ENCODE peak calls at places on chromosomes 2 and 18, in eight cellular contexts. S is adipocyte; V is naive B cell; M is left lobe of liver; N is iris pigment epithelial cell; Q is activated CD4-positive, CD25-positive, alpha-beta regulatory T cell; Z is fibroblast of gingiva; D is AG08395. T is an unnamed sample.

GRCh38 chr18:63078471-63078870 is 241.1 kb downstream of the BCL2 start:
- DNase-seq in M (no peak), Z (no peak), D (no peak), V (no peak), N (no peak), Q (no peak), S (no peak), T (no peak)

GRCh38 chr2:130374587-130375290 is 18.9 kb downstream of the PTPN18 start:
- DNase-seq in Q (no peak), D (peak; percentile 20), Z (no peak), V (no peak), N (peak; percentile 65), M (peak; percentile 24), S (peak; percentile 25), T (no peak)

GRCh38 chr2:174760845-174761473 is 3.3 kb downstream of the CHRNA1 start:
- DNase-seq in D (no peak), N (no peak), Q (no peak), S (no peak), Z (no peak), V (no peak), M (no peak), T (no peak)

GRCh38 chr18:44938396-44939036 is 257.8 kb downstream of the SETBP1 start:
- DNase-seq in D (no peak), S (no peak), N (no peak), Q (no peak), V (no peak), M (no peak), Z (no peak), T (no peak)

GRCh38 chr2:8522682-8523081 is 159.2 kb upstream of the ID2 start:
- DNase-seq in Q (no peak), M (no peak), S (no peak), V (no peak), D (no peak), N (no peak), Z (no peak), T (no peak)

GRCh38 chr2:138010890-138011289 is 46.6 kb downstream of the HNMT start:
- DNase-seq in M (no peak), D (no peak), S (no peak), Q (no peak), N (no peak), Z (no peak), V (no peak), T (no peak)

GRCh38 chr2:144372484-144373195 is 147.3 kb downstream of the ZEB2 start:
- DNase-seq in S (peak; percentile 33), M (no peak), N (no peak), Q (no peak), Z (no peak), D (peak; percentile 23), V (no peak), T (no peak)

GRCh38 chr18:2853173-2853925 is 6.5 kb downstream of the EMILIN2 start:
- DNase-seq in V (no peak), D (no peak), Q (no peak), S (no peak), M (peak; percentile 22), N (no peak), Z (no peak), T (no peak)

GRCh38 chr2:109516445-109517117 is 97.2 kb downstream of the SEPTIN10 start:
- DNase-seq in D (no peak), S (no peak), Z (no peak), N (peak; percentile 51), Q (no peak), M (peak; percentile 74), V (no peak), T (peak; percentile 18)

GRCh38 chr18:31634331-31634713 is 42.6 kb downstream of the TTR start:
- DNase-seq in Q (no peak), M (no peak), N (no peak), D (no peak), S (no peak), V (no peak), Z (no peak), T (peak; percentile 64)

GRCh38 chr2:63663013-63663864 is 74.5 kb downstream of the MDH1 start:
- DNase-seq in M (no peak), N (peak; percentile 60), V (no peak), Q (no peak), Z (no peak), S (no peak), D (no peak), T (no peak)

GRCh38 chr2:120920438-120920814 is 184.8 kb downstream of the GLI2 start:
- DNase-seq in Z (peak; percentile 52), S (no peak), M (no peak), N (no peak), Q (no peak), V (no peak), D (peak; percentile 17), T (no peak)

GRCh38 chr18:42736074-42736473 is 379.4 kb downstream of the RIT2 start:
- DNase-seq in D (no peak), S (no peak), M (no peak), V (no peak), Z (no peak), N (no peak), Q (no peak), T (no peak)

GRCh38 chr18:9925369-9925768 is 11.6 kb downstream of the VAPA start:
- DNase-seq in Z (peak; percentile 9), S (no peak), M (no peak), V (no peak), N (peak; percentile 20), Q (no peak), D (no peak), T (no peak)

GRCh38 chr2:157747280-157747679 is 118.6 kb upstream of the ACVR1C start:
- DNase-seq in Z (peak; percentile 16), N (no peak), Q (no peak), D (no peak), S (no peak), M (no peak), V (no peak), T (no peak)

GRCh38 chr2:12412898-12413305 is 303.8 kb upstream of the TRIB2 start:
- DNase-seq in N (peak; percentile 79), V (no peak), D (no peak), Q (no peak), M (no peak), S (no peak), Z (no peak), T (no peak)

GRCh38 chr2:32882911-32883810 is 63.6 kb upstream of the LTBP1 start:
- DNase-seq in Q (no peak), Z (peak; percentile 30), D (peak; percentile 8), N (peak; percentile 49), M (no peak), S (no peak), V (no peak), T (no peak)

GRCh38 chr2:11701206-11701605 is 31.2 kb upstream of the NTSR2 start:
- DNase-seq in M (no peak), V (no peak), S (no peak), Q (no peak), N (no peak), Z (no peak), D (no peak), T (no peak)

GRCh38 chr2:64654063-64654811 is 524 bp upstream of the SERTAD2 start:
- DNase-seq in Q (peak; percentile 38), M (peak; percentile 79), D (peak; percentile 87), Z (peak; percentile 87), V (peak; percentile 80), N (peak; percentile 74), S (peak; percentile 89), T (peak; percentile 81)

GRCh38 chr2:111041398-111042202 is 79.1 kb upstream of the BCL2L11 start:
- DNase-seq in V (no peak), S (no peak), Z (no peak), Q (no peak), D (no peak), N (no peak), M (no peak), T (no peak)

GRCh38 chr18:79548986-79549637 is 130.5 kb upstream of the CTDP1 start:
- DNase-seq in V (no peak), Z (no peak), D (no peak), S (no peak), Q (no peak), M (no peak), N (no peak), T (no peak)

GRCh38 chr18:39647627-39648502 is 2082.3 kb upstream of the CELF4 start:
- DNase-seq in D (peak; percentile 43), V (no peak), Q (no peak), M (no peak), Z (peak; percentile 79), S (peak; percentile 72), N (peak; percentile 97), T (no peak)

GRCh38 chr18:8303151-8303770 is 306.0 kb upstream of the RAB12 start:
- DNase-seq in Z (no peak), M (no peak), Q (no peak), N (no peak), S (no peak), D (no peak), V (no peak), T (no peak)

GRCh38 chr18:46260879-46261143 is 156.6 kb downstream of the HAUS1 start:
- DNase-seq in S (no peak), M (no peak), Q (no peak), Z (no peak), N (no peak), V (no peak), D (no peak), T (no peak)

GRCh38 chr2:222410534-222410933 is 13.8 kb upstream of the SGPP2 start:
- DNase-seq in S (peak; percentile 31), Q (no peak), N (no peak), Z (no peak), D (no peak), M (no peak), V (no peak), T (no peak)

GRCh38 chr2:150971910-150972309 is 289.8 kb downstream of the RBM43 start:
- DNase-seq in D (no peak), N (no peak), S (no peak), Z (no peak), Q (no peak), M (no peak), V (no peak), T (no peak)

GRCh38 chr2:230575640-230576324 is 136.9 kb upstream of the CAB39 start:
- DNase-seq in V (no peak), S (no peak), N (no peak), M (no peak), Q (no peak), Z (no peak), D (no peak), T (peak; percentile 15)

GRCh38 chr2:208033701-208034502 is 8.6 kb upstream of the PLEKHM3 start:
- DNase-seq in D (no peak), S (peak; percentile 28), N (peak; percentile 63), Q (no peak), V (peak; percentile 34), Z (no peak), M (peak; percentile 68), T (peak; percentile 45)

GRCh38 chr2:174485763-174486613 is 841 bp downstream of the GPR155 start:
- DNase-seq in N (peak; percentile 69), Z (peak; percentile 31), M (no peak), Q (no peak), V (peak; percentile 16), D (peak; percentile 9), S (peak; percentile 39), T (no peak)

GRCh38 chr18:9658111-9658641 is 43.8 kb upstream of the PPP4R1 start:
- DNase-seq in N (no peak), D (no peak), Z (no peak), Q (no peak), S (no peak), M (no peak), V (no peak), T (no peak)

GRCh38 chr2:226489765-226490164 is 309.9 kb downstream of the IRS1 start:
- DNase-seq in Z (peak; percentile 50), Q (no peak), S (peak; percentile 61), N (peak; percentile 90), V (no peak), M (no peak), D (peak; percentile 69), T (no peak)

GRCh38 chr2:27871805-27872204 is 18.4 kb downstream of the RBKS start:
- DNase-seq in D (no peak), Q (no peak), V (no peak), Z (no peak), S (no peak), N (no peak), M (no peak), T (no peak)